ENCODE peak calls at places on chromosomes 1 and 21, in eight cellular contexts. O is upper lobe of right lung, I is bronchial epithelial cell, Y is GM23338, C is foreskin fibroblast, S is brain microvascular endothelial cell, V is left ventricle myocardium inferior, A is WTC11. Q is an unnamed sample.
A peak's percentile ranks its signal among the peaks of the same experiment; 100 is the strongest.

GRCh38 chr1:155168456-155169210 is 4.5 kb downstream of the KRTCAP2 start:
- DNase-seq in S (no peak), Y (no peak), C (no peak), O (no peak), A (no peak), V (no peak), I (no peak), Q (no peak)

GRCh38 chr1:51784997-51785421 is 93.5 kb downstream of the NRDC start:
- DNase-seq in I (no peak), S (peak; percentile 33), A (no peak), Y (no peak), V (no peak), C (no peak), O (no peak), Q (no peak)

GRCh38 chr1:23101891-23102688 is 66.6 kb downstream of the LUZP1 start:
- DNase-seq in C (peak; percentile 47), I (peak; percentile 76), S (no peak), V (no peak), O (no peak), Y (no peak), A (no peak), Q (no peak)

GRCh38 chr1:41383094-41383852 is 22.0 kb downstream of the FOXO6 start:
- DNase-seq in V (no peak), C (peak; percentile 45), I (peak; percentile 42), S (peak; percentile 46), Y (peak; percentile 68), O (no peak), A (no peak), Q (no peak)

GRCh38 chr21:18349468-18349867 is 54.1 kb downstream of the TMPRSS15 start:
- DNase-seq in C (no peak), S (no peak), Y (no peak), I (no peak), O (no peak), V (no peak), A (no peak), Q (no peak)

GRCh38 chr1:72724951-72725863 is 442.9 kb upstream of the NEGR1 start:
- DNase-seq in A (peak; percentile 79), C (no peak), O (peak; percentile 43), Y (peak; percentile 83), I (no peak), S (no peak), V (no peak), Q (no peak)

GRCh38 chr1:160866861-160867260 is 4.2 kb upstream of the CD244 start:
- DNase-seq in A (no peak), C (no peak), Y (no peak), V (no peak), O (no peak), S (no peak), I (no peak), Q (no peak)

GRCh38 chr1:52579415-52579814 is 22.8 kb upstream of the GPX7 start:
- DNase-seq in S (no peak), C (no peak), Y (no peak), O (no peak), I (no peak), V (no peak), A (no peak), Q (no peak)

GRCh38 chr1:233412812-233413211 is 85.3 kb downstream of the MAP3K21 start:
- DNase-seq in V (no peak), S (no peak), A (no peak), C (no peak), I (peak; percentile 56), Y (no peak), O (no peak), Q (no peak)

GRCh38 chr1:8965121-8965820 is 19.6 kb downstream of the CA6 start:
- DNase-seq in O (no peak), S (no peak), V (no peak), C (no peak), A (no peak), I (no peak), Y (no peak), Q (no peak)

GRCh38 chr1:110239491-110240430 is 29.6 kb downstream of the KCNC4 start:
- DNase-seq in S (no peak), Y (no peak), A (no peak), V (no peak), C (no peak), I (no peak), O (no peak), Q (no peak)

GRCh38 chr1:177753655-177754054 is 216.2 kb downstream of the SEC16B start:
- DNase-seq in Y (no peak), C (no peak), V (no peak), S (no peak), O (no peak), A (no peak), I (no peak), Q (no peak)

GRCh38 chr1:2877391-2877790 is 75.9 kb upstream of the TTC34 start:
- DNase-seq in O (no peak), V (no peak), Y (no peak), S (no peak), I (no peak), A (no peak), C (no peak), Q (no peak)

GRCh38 chr1:2878591-2878990 is 77.1 kb upstream of the TTC34 start:
- DNase-seq in I (no peak), Y (no peak), C (no peak), S (no peak), O (no peak), A (no peak), V (no peak), Q (no peak)

GRCh38 chr1:2876846-2877245 is 75.4 kb upstream of the TTC34 start:
- DNase-seq in Y (no peak), O (no peak), A (no peak), C (no peak), I (no peak), S (no peak), V (no peak), Q (no peak)

GRCh38 chr1:2874207-2875165 is 73.0 kb upstream of the TTC34 start:
- DNase-seq in Y (no peak), I (no peak), S (no peak), V (no peak), O (no peak), A (no peak), C (no peak), Q (no peak)

GRCh38 chr1:2875677-2876531 is 74.4 kb upstream of the TTC34 start:
- DNase-seq in C (no peak), S (no peak), O (no peak), I (no peak), A (peak; percentile 45), Y (peak; percentile 48), V (peak; percentile 32), Q (no peak)
- TF ChIP-seq CTCF in C (no peak), S (peak; percentile 5), O (peak; percentile 42), I (peak; percentile 12), A (no peak), Y (peak; percentile 30), V (peak; percentile 69), Q (peak; percentile 37)

DNA sequence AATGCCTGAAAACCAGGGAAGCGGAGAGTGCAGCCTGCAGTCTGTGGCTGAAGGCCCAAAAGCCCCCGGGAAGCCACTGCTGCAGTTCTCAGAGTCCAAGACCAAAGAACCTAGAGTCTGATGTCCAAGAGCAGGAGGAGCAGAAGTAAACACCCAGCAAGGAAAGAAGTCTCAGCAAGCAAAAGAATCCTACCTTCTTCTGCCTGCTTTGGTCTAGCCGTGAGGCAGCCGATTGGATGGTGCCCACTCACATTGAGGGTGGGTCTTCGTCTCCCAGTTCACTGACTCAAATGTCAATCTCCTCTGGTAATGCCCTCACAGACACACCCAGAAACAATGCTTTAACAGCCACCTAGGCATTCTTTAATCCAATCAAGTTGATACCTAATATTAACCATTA is 217.5 kb downstream of the PLA2G4A start:
- DNase-seq in I (no peak), C (no peak), Y (no peak), S (no peak), V (no peak), O (no peak), A (no peak), Q (no peak)
- TF ChIP-seq CTCF in I (no peak), C (no peak), Y (no peak), S (no peak), V (no peak), O (no peak), A (no peak), Q (no peak)

GRCh38 chr1:227903061-227903521 is 44.6 kb downstream of the WNT9A start:
- DNase-seq in S (no peak), A (no peak), I (no peak), V (peak; percentile 12), O (no peak), Y (no peak), C (no peak), Q (no peak)

GRCh38 chr1:227901239-227901905 is 46.4 kb downstream of the WNT9A start:
- DNase-seq in C (no peak), O (peak; percentile 52), I (no peak), Y (no peak), A (peak; percentile 5), S (no peak), V (peak; percentile 7), Q (no peak)

GRCh38 chr1:227900571-227901051 is 47.1 kb downstream of the WNT9A start:
- DNase-seq in C (no peak), V (peak; percentile 2), A (peak; percentile 5), S (no peak), Y (no peak), I (no peak), O (no peak), Q (no peak)

GRCh38 chr1:227902641-227902990 is 45.1 kb downstream of the WNT9A start:
- DNase-seq in Y (no peak), S (no peak), V (peak; percentile 8), A (no peak), I (no peak), O (no peak), C (no peak), Q (no peak)

GRCh38 chr1:227901906-227902640 is 45.7 kb downstream of the WNT9A start:
- DNase-seq in V (peak; percentile 4), O (peak; percentile 50), Y (no peak), S (peak; percentile 52), C (no peak), A (peak; percentile 13), I (no peak), Q (no peak)
- TF ChIP-seq CTCF in V (no peak), O (no peak), Y (peak; percentile 46), S (peak; percentile 13), C (peak; percentile 8), A (no peak), I (no peak), Q (peak; percentile 20)

GRCh38 chr1:226973898-226974543 is 33.9 kb downstream of the COQ8A start:
- DNase-seq in C (peak; percentile 24), A (no peak), V (peak; percentile 52), S (no peak), O (no peak), I (peak; percentile 27), Y (no peak), Q (no peak)
- TF ChIP-seq CTCF in C (no peak), A (no peak), V (peak; percentile 10), S (no peak), O (no peak), I (no peak), Y (no peak), Q (peak; percentile 20)

GRCh38 chr1:91883470-91883869 is 2.5 kb downstream of the TGFBR3 start:
- DNase-seq in V (no peak), A (no peak), I (peak; percentile 47), S (peak; percentile 22), Y (no peak), C (no peak), O (no peak), Q (no peak)
- TF ChIP-seq CTCF in V (peak; percentile 55), A (no peak), I (peak; percentile 39), S (peak; percentile 47), Y (peak; percentile 19), C (peak; percentile 43), O (peak; percentile 51), Q (peak; percentile 53)

Q was measured in epithelial cell of proximal tubule.